ENCODE peak calls at places on chromosomes 2 and 18, in ten cellular contexts. One of them, this sample, is unnamed.

GRCh38 chr2:240797914-240798313 is 22.1 kb downstream of the KIF1A start:
- DNase-seq in B cell: no peak
- DNase-seq in Calu3: no peak
- DNase-seq in AG04450: no peak
- DNase-seq in PC-3: no peak
- DNase-seq in CD4-positive, alpha-beta T cell: no peak
- DNase-seq in cardiac fibroblast: no peak
- DNase-seq in CD8-positive, alpha-beta T cell: no peak
- DNase-seq in AG04449: no peak
- DNase-seq in psoas muscle: no peak
- DNase-seq in this sample: no peak

GRCh38 chr2:224929512-224929911 is 112.8 kb downstream of the DOCK10 start:
- DNase-seq in AG04449: no peak
- DNase-seq in cardiac fibroblast: no peak
- DNase-seq in CD8-positive, alpha-beta T cell: no peak
- DNase-seq in PC-3: peak
- DNase-seq in B cell: no peak
- DNase-seq in CD4-positive, alpha-beta T cell: no peak
- DNase-seq in psoas muscle: no peak
- DNase-seq in AG04450: no peak
- DNase-seq in Calu3: no peak
- DNase-seq in this sample: no peak

GRCh38 chr2:69143726-69144360 is 130.9 kb downstream of the ANTXR1 start:
- DNase-seq in CD8-positive, alpha-beta T cell: no peak
- DNase-seq in AG04450: no peak
- DNase-seq in cardiac fibroblast: no peak
- DNase-seq in Calu3: no peak
- DNase-seq in psoas muscle: peak
- DNase-seq in B cell: no peak
- DNase-seq in CD4-positive, alpha-beta T cell: no peak
- DNase-seq in AG04449: no peak
- DNase-seq in PC-3: peak
- DNase-seq in this sample: no peak

GRCh38 chr2:37894601-37895000 is 30.5 kb upstream of the RMDN2 start:
- DNase-seq in Calu3: no peak
- DNase-seq in CD4-positive, alpha-beta T cell: no peak
- DNase-seq in psoas muscle: no peak
- DNase-seq in AG04449: no peak
- DNase-seq in CD8-positive, alpha-beta T cell: no peak
- DNase-seq in cardiac fibroblast: peak
- DNase-seq in B cell: no peak
- DNase-seq in PC-3: no peak
- DNase-seq in AG04450: no peak
- DNase-seq in this sample: no peak

GRCh38 chr2:196967775-196968174 is 41.3 kb upstream of the PGAP1 start:
- DNase-seq in CD8-positive, alpha-beta T cell: no peak
- DNase-seq in PC-3: no peak
- DNase-seq in AG04449: no peak
- DNase-seq in psoas muscle: no peak
- DNase-seq in CD4-positive, alpha-beta T cell: no peak
- DNase-seq in AG04450: no peak
- DNase-seq in Calu3: no peak
- DNase-seq in cardiac fibroblast: no peak
- DNase-seq in B cell: no peak
- DNase-seq in this sample: no peak

GRCh38 chr18:79782566-79783308 is 15.0 kb upstream of the KCNG2 start:
- DNase-seq in CD4-positive, alpha-beta T cell: no peak
- DNase-seq in AG04450: no peak
- DNase-seq in Calu3: no peak
- DNase-seq in B cell: no peak
- DNase-seq in CD8-positive, alpha-beta T cell: no peak
- DNase-seq in PC-3: peak
- DNase-seq in psoas muscle: no peak
- DNase-seq in AG04449: no peak
- DNase-seq in cardiac fibroblast: no peak
- DNase-seq in this sample: no peak

GRCh38 chr2:215900203-215900611 is 113.1 kb downstream of the MREG start:
- DNase-seq in CD8-positive, alpha-beta T cell: no peak
- DNase-seq in AG04449: no peak
- DNase-seq in AG04450: no peak
- DNase-seq in B cell: no peak
- DNase-seq in cardiac fibroblast: peak
- DNase-seq in PC-3: peak
- DNase-seq in CD4-positive, alpha-beta T cell: no peak
- DNase-seq in Calu3: no peak
- DNase-seq in psoas muscle: peak
- DNase-seq in this sample: no peak

GRCh38 chr2:197915548-197916265 is 111.3 kb downstream of the PLCL1 start:
- DNase-seq in AG04449: no peak
- DNase-seq in psoas muscle: no peak
- DNase-seq in CD8-positive, alpha-beta T cell: no peak
- DNase-seq in cardiac fibroblast: peak
- DNase-seq in B cell: no peak
- DNase-seq in Calu3: no peak
- DNase-seq in AG04450: peak
- DNase-seq in CD4-positive, alpha-beta T cell: no peak
- DNase-seq in PC-3: no peak
- DNase-seq in this sample: no peak

GRCh38 chr2:15220618-15221017 is 340.5 kb downstream of the NBAS start:
- DNase-seq in AG04450: no peak
- DNase-seq in cardiac fibroblast: no peak
- DNase-seq in B cell: no peak
- DNase-seq in CD8-positive, alpha-beta T cell: no peak
- DNase-seq in PC-3: no peak
- DNase-seq in Calu3: no peak
- DNase-seq in CD4-positive, alpha-beta T cell: no peak
- DNase-seq in AG04449: no peak
- DNase-seq in psoas muscle: no peak
- DNase-seq in this sample: no peak

GRCh38 chr2:221293949-221294736 is 278.0 kb downstream of the EPHA4 start:
- DNase-seq in psoas muscle: no peak
- DNase-seq in cardiac fibroblast: no peak
- DNase-seq in B cell: no peak
- DNase-seq in AG04450: no peak
- DNase-seq in Calu3: no peak
- DNase-seq in CD4-positive, alpha-beta T cell: no peak
- DNase-seq in CD8-positive, alpha-beta T cell: no peak
- DNase-seq in PC-3: no peak
- DNase-seq in AG04449: no peak
- DNase-seq in this sample: no peak

GRCh38 chr2:174594451-174594850 is 3.2 kb downstream of the WIPF1 start:
- DNase-seq in Calu3: no peak
- DNase-seq in B cell: no peak
- DNase-seq in CD8-positive, alpha-beta T cell: no peak
- DNase-seq in AG04449: no peak
- DNase-seq in CD4-positive, alpha-beta T cell: no peak
- DNase-seq in PC-3: no peak
- DNase-seq in psoas muscle: no peak
- DNase-seq in AG04450: no peak
- DNase-seq in cardiac fibroblast: no peak
- DNase-seq in this sample: no peak

GRCh38 chr2:198371902-198372611 is 567.7 kb downstream of the PLCL1 start:
- DNase-seq in psoas muscle: no peak
- DNase-seq in PC-3: peak
- DNase-seq in AG04449: peak
- DNase-seq in CD8-positive, alpha-beta T cell: no peak
- DNase-seq in Calu3: no peak
- DNase-seq in cardiac fibroblast: no peak
- DNase-seq in AG04450: no peak
- DNase-seq in B cell: no peak
- DNase-seq in CD4-positive, alpha-beta T cell: no peak
- DNase-seq in this sample: no peak

GRCh38 chr2:177799531-177799930 is 273.0 kb downstream of the PDE11A start:
- DNase-seq in PC-3: peak
- DNase-seq in B cell: no peak
- DNase-seq in Calu3: peak
- DNase-seq in CD4-positive, alpha-beta T cell: no peak
- DNase-seq in AG04449: no peak
- DNase-seq in CD8-positive, alpha-beta T cell: no peak
- DNase-seq in AG04450: no peak
- DNase-seq in psoas muscle: no peak
- DNase-seq in cardiac fibroblast: peak
- DNase-seq in this sample: no peak

GRCh38 chr2:70686577-70687460 is 81.2 kb downstream of the ADD2 start:
- DNase-seq in cardiac fibroblast: peak
- DNase-seq in AG04450: no peak
- DNase-seq in AG04449: peak
- DNase-seq in B cell: no peak
- DNase-seq in CD4-positive, alpha-beta T cell: no peak
- DNase-seq in psoas muscle: peak
- DNase-seq in PC-3: peak
- DNase-seq in Calu3: peak
- DNase-seq in CD8-positive, alpha-beta T cell: no peak
- DNase-seq in this sample: no peak

GRCh38 chr2:220575963-220576362 is 948.5 kb downstream of the SLC4A3 start:
- DNase-seq in AG04449: no peak
- DNase-seq in CD4-positive, alpha-beta T cell: no peak
- DNase-seq in psoas muscle: no peak
- DNase-seq in B cell: no peak
- DNase-seq in cardiac fibroblast: no peak
- DNase-seq in PC-3: peak
- DNase-seq in CD8-positive, alpha-beta T cell: no peak
- DNase-seq in Calu3: no peak
- DNase-seq in AG04450: no peak
- DNase-seq in this sample: no peak

GRCh38 chr2:204544961-204545860 is at the start of gene PARD3B:
- DNase-seq in PC-3: peak
- DNase-seq in Calu3: peak
- DNase-seq in cardiac fibroblast: peak
- DNase-seq in CD8-positive, alpha-beta T cell: peak
- DNase-seq in AG04450: no peak
- DNase-seq in B cell: no peak
- DNase-seq in CD4-positive, alpha-beta T cell: no peak
- DNase-seq in psoas muscle: peak
- DNase-seq in AG04449: no peak
- DNase-seq in this sample: peak

GRCh38 chr2:176317246-176318065 is 48.2 kb downstream of the MTX2 start:
- DNase-seq in psoas muscle: no peak
- DNase-seq in AG04450: no peak
- DNase-seq in cardiac fibroblast: peak
- DNase-seq in CD4-positive, alpha-beta T cell: no peak
- DNase-seq in CD8-positive, alpha-beta T cell: no peak
- DNase-seq in PC-3: no peak
- DNase-seq in Calu3: peak
- DNase-seq in AG04449: no peak
- DNase-seq in B cell: no peak
- DNase-seq in this sample: no peak

DNA sequence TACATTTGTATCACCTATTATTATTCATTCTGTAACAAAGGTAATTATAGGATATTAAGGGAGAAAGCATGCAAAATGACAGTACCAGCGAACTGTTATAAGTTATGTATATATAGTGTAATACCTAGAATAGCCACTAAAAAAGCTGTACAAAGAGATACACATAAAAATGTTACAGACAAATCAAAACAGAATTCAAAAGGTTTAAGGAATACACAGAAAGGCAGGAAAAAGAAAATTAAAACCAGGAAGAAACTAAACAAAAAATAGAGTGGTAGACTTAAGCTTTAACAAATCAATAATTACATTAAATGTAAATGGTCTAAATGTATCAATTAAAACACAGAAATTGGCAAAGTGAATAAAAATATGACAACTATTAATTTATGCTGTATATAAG is 176.4 kb upstream of the REV1 start:
- DNase-seq in psoas muscle: no peak
- DNase-seq in AG04450: no peak
- DNase-seq in PC-3: no peak
- DNase-seq in Calu3: no peak
- DNase-seq in AG04449: no peak
- DNase-seq in B cell: no peak
- DNase-seq in CD8-positive, alpha-beta T cell: no peak
- DNase-seq in CD4-positive, alpha-beta T cell: no peak
- DNase-seq in cardiac fibroblast: no peak
- DNase-seq in this sample: no peak
- TF ChIP-seq CTCF in psoas muscle: peak
- TF ChIP-seq CTCF in AG04450: no peak
- TF ChIP-seq CTCF in PC-3: no peak
- TF ChIP-seq CTCF in Calu3: no peak
- TF ChIP-seq CTCF in AG04449: no peak
- TF ChIP-seq CTCF in B cell: no peak
- TF ChIP-seq CTCF in CD8-positive, alpha-beta T cell: no peak
- TF ChIP-seq CTCF in CD4-positive, alpha-beta T cell: no peak
- TF ChIP-seq CTCF in cardiac fibroblast: no peak
- TF ChIP-seq CTCF in this sample: peak

GRCh38 chr2:201071305-201072200 is at the start of the genes HYCC2 and NDUFB3:
- DNase-seq in AG04449: peak
- DNase-seq in AG04450: peak
- DNase-seq in CD8-positive, alpha-beta T cell: peak
- DNase-seq in Calu3: peak
- DNase-seq in B cell: peak
- DNase-seq in cardiac fibroblast: peak
- DNase-seq in psoas muscle: peak
- DNase-seq in CD4-positive, alpha-beta T cell: peak
- DNase-seq in PC-3: peak
- DNase-seq in this sample: peak
- TF ChIP-seq CTCF in AG04449: peak
- TF ChIP-seq CTCF in AG04450: peak
- TF ChIP-seq CTCF in CD8-positive, alpha-beta T cell: peak
- TF ChIP-seq CTCF in Calu3: peak
- TF ChIP-seq CTCF in B cell: peak
- TF ChIP-seq CTCF in cardiac fibroblast: peak
- TF ChIP-seq CTCF in psoas muscle: peak
- TF ChIP-seq CTCF in CD4-positive, alpha-beta T cell: peak
- TF ChIP-seq CTCF in PC-3: no peak
- TF ChIP-seq CTCF in this sample: peak

GRCh38 chr18:13503839-13504238 is 222.5 kb downstream of the FAM210A start:
- DNase-seq in AG04449: no peak
- DNase-seq in psoas muscle: no peak
- DNase-seq in CD8-positive, alpha-beta T cell: no peak
- DNase-seq in Calu3: no peak
- DNase-seq in PC-3: no peak
- DNase-seq in B cell: no peak
- DNase-seq in cardiac fibroblast: no peak
- DNase-seq in AG04450: no peak
- DNase-seq in CD4-positive, alpha-beta T cell: no peak
- DNase-seq in this sample: no peak
- TF ChIP-seq CTCF in AG04449: no peak
- TF ChIP-seq CTCF in psoas muscle: no peak
- TF ChIP-seq CTCF in CD8-positive, alpha-beta T cell: no peak
- TF ChIP-seq CTCF in Calu3: no peak
- TF ChIP-seq CTCF in PC-3: no peak
- TF ChIP-seq CTCF in B cell: no peak
- TF ChIP-seq CTCF in cardiac fibroblast: no peak
- TF ChIP-seq CTCF in AG04450: no peak
- TF ChIP-seq CTCF in CD4-positive, alpha-beta T cell: no peak
- TF ChIP-seq CTCF in this sample: no peak

GRCh38 chr2:106602042-106602441 is 114.9 kb downstream of the CD8B2 start:
- DNase-seq in cardiac fibroblast: no peak
- DNase-seq in Calu3: no peak
- DNase-seq in CD4-positive, alpha-beta T cell: no peak
- DNase-seq in CD8-positive, alpha-beta T cell: no peak
- DNase-seq in AG04449: no peak
- DNase-seq in B cell: no peak
- DNase-seq in PC-3: no peak
- DNase-seq in psoas muscle: no peak
- DNase-seq in AG04450: no peak
- DNase-seq in this sample: no peak

GRCh38 chr2:106599540-106599939 is 112.4 kb downstream of the CD8B2 start:
- DNase-seq in CD8-positive, alpha-beta T cell: no peak
- DNase-seq in B cell: no peak
- DNase-seq in psoas muscle: no peak
- DNase-seq in AG04449: no peak
- DNase-seq in PC-3: no peak
- DNase-seq in Calu3: no peak
- DNase-seq in cardiac fibroblast: no peak
- DNase-seq in AG04450: no peak
- DNase-seq in CD4-positive, alpha-beta T cell: no peak
- DNase-seq in this sample: no peak

GRCh38 chr2:106596844-106597243 is 109.7 kb downstream of the CD8B2 start:
- DNase-seq in Calu3: no peak
- DNase-seq in CD8-positive, alpha-beta T cell: no peak
- DNase-seq in PC-3: peak
- DNase-seq in CD4-positive, alpha-beta T cell: no peak
- DNase-seq in B cell: no peak
- DNase-seq in psoas muscle: no peak
- DNase-seq in AG04449: no peak
- DNase-seq in cardiac fibroblast: no peak
- DNase-seq in AG04450: no peak
- DNase-seq in this sample: no peak
- TF ChIP-seq CTCF in Calu3: no peak
- TF ChIP-seq CTCF in CD8-positive, alpha-beta T cell: peak
- TF ChIP-seq CTCF in PC-3: peak
- TF ChIP-seq CTCF in CD4-positive, alpha-beta T cell: peak
- TF ChIP-seq CTCF in B cell: peak
- TF ChIP-seq CTCF in psoas muscle: no peak
- TF ChIP-seq CTCF in AG04449: peak
- TF ChIP-seq CTCF in cardiac fibroblast: peak
- TF ChIP-seq CTCF in AG04450: peak
- TF ChIP-seq CTCF in this sample: peak